ENCODE peak calls at places on chromosomes 12 and 14, in four cellular contexts. K is SK-N-SH, B is K562, M is HepG2. C is an unnamed sample.

GRCh38 chr12:104596128-104596799 is 139.5 kb downstream of the CHST11 start:
- DNase-seq in B (no peak), K (no peak), M (no peak), C (no peak)

GRCh38 chr14:39988939-39989338 is 556.7 kb upstream of the FBXO33 start:
- DNase-seq in B (no peak), K (no peak), M (peak; percentile 64), C (no peak)

GRCh38 chr14:69291891-69292586 is 32.1 kb downstream of the GALNT16 start:
- DNase-seq in B (no peak), M (no peak), K (no peak), C (no peak)

GRCh38 chr12:71032933-71033332 is 112.4 kb upstream of the PTPRR start:
- DNase-seq in K (no peak), B (no peak), M (no peak), C (no peak)

GRCh38 chr12:119864591-119864990 is 12.5 kb downstream of the CIT start:
- DNase-seq in M (no peak), K (no peak), B (no peak), C (no peak)

GRCh38 chr12:57514720-57515467 is 5.4 kb downstream of the DDIT3 start:
- DNase-seq in B (no peak), M (no peak), K (no peak), C (no peak)

GRCh38 chr12:105910030-105910429 is 228.7 kb downstream of the NUAK1 start:
- DNase-seq in K (no peak), M (no peak), B (no peak), C (no peak)

GRCh38 chr12:104665296-104665695 is 208.5 kb downstream of the CHST11 start:
- DNase-seq in K (no peak), B (no peak), M (no peak), C (no peak)

GRCh38 chr12:87923361-87923760 is 105.8 kb downstream of the C12orf50 start:
- DNase-seq in K (no peak), B (no peak), M (no peak), C (no peak)

GRCh38 chr14:103518416-103519042 is 4.1 kb downstream of the CKB start:
- DNase-seq in K (peak; percentile 92), B (peak; percentile 69), M (peak; percentile 51), C (peak; percentile 89)

GRCh38 chr14:71538949-71539659 is 393.1 kb upstream of the RGS6 start:
- DNase-seq in M (no peak), B (no peak), K (no peak), C (no peak)

GRCh38 chr14:94403312-94403711 is 14.9 kb upstream of the SERPINA1 start:
- DNase-seq in B (no peak), K (no peak), M (peak; percentile 70), C (no peak)

GRCh38 chr12:116319316-116319715 is 41.8 kb upstream of the MED13L start:
- DNase-seq in B (no peak), K (no peak), M (no peak), C (no peak)

GRCh38 chr12:114933428-114934160 is 249.6 kb upstream of the TBX3 start:
- DNase-seq in M (peak; percentile 46), K (peak; percentile 6), B (no peak), C (no peak)

GRCh38 chr12:27979145-27979544 is 6.6 kb upstream of the PTHLH start:
- DNase-seq in K (peak; percentile 44), B (no peak), M (no peak), C (no peak)

GRCh38 chr12:65634061-65634460 is 190.2 kb upstream of the HMGA2 start:
- DNase-seq in B (no peak), M (no peak), K (no peak), C (no peak)

GRCh38 chr12:63276537-63277365 is 125.8 kb upstream of the AVPR1A start:
- DNase-seq in M (peak; percentile 44), K (peak; percentile 5), B (peak; percentile 12), C (peak; percentile 76)

GRCh38 chr12:13210022-13210539 is 13.6 kb downstream of the EMP1 start:
- DNase-seq in M (no peak), B (no peak), K (peak; percentile 30), C (no peak)

GRCh38 chr12:67663121-67663520 is 14.6 kb downstream of the DYRK2 start:
- DNase-seq in K (no peak), B (no peak), M (no peak), C (no peak)

GRCh38 chr12:129145381-129145780 is 292.1 kb downstream of the GLT1D1 start:
- DNase-seq in B (no peak), M (no peak), K (no peak), C (no peak)

GRCh38 chr12:124568431-124569374 is 1.3 kb upstream of the NCOR2 start:
- DNase-seq in M (no peak), K (peak; percentile 78), B (no peak), C (peak; percentile 44)

GRCh38 chr12:45907955-45908354 is 82.4 kb downstream of the SCAF11 start:
- DNase-seq in B (no peak), M (no peak), K (no peak), C (no peak)

GRCh38 chr12:48816148-48816854 is 2.0 kb upstream of the CACNB3 start:
- DNase-seq in B (no peak), M (no peak), K (no peak), C (no peak)

GRCh38 chr12:97169922-97170321 is 262.9 kb downstream of the NEDD1 start:
- DNase-seq in K (peak; percentile 8), B (no peak), M (no peak), C (no peak)

GRCh38 chr12:5505751-5506150 is 73.8 kb downstream of the NTF3 start:
- DNase-seq in K (no peak), M (no peak), B (no peak), C (no peak)

GRCh38 chr12:124831590-124831989 is 32.1 kb downstream of the SCARB1 start:
- DNase-seq in M (no peak), K (no peak), B (no peak), C (no peak)

GRCh38 chr12:90366286-90366685 is 588.7 kb downstream of the CCER1 start:
- DNase-seq in M (no peak), B (no peak), K (no peak), C (no peak)

GRCh38 chr14:50027797-50028196 is 88.6 kb downstream of the VCPKMT start:
- DNase-seq in M (no peak), B (no peak), K (no peak), C (no peak)

GRCh38 chr14:99475179-99475578 is 5.5 kb downstream of the SETD3 start:
- DNase-seq in M (no peak), B (no peak), K (no peak), C (no peak)

DNA sequence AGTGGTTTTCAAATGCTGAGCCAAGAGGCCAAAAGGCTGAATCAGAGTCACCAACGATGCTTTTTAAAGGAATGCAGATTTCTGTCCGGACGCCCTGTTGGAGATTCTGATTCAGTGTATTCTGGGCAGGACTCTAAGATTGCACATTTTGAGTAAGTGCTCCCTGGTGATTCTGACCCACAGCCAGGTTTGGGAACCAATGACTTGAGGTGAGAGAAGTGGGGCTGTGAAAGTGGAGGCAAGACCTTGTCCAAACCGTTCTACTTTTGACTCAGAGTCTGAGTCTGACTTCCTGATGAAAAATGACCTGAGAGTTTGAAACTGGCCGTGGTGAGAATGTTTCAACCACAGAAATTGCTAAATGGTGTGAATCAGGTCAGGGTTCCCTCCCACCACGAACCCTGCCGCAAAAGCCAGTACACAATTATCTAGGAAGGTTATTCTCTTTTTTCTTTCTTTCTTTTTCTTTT is 90.2 kb downstream of the NTN4 start:
- DNase-seq in K (no peak), B (no peak), M (no peak), C (no peak)
- TF ChIP-seq FOXJ3 in K (no peak), B (no peak), M (no peak), C (no peak)

DNA sequence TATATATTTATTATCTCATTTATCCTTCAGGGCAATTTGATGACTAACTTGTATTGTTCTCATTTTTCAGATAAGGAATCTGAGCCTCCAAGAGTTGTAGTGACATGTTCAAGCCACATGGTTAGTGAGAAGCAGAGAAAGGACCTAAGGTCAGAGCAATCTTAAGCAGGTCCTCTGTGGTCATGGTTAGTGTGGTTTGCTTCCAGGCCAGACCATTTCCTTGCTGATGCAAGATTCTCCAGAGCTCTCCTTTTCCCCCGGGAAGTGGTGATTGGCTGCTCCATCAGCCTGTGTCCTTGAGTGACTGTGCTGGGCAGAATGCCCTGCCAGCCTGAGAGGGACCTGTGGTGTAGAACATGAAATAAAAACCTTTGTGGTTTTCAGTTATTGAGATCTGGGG is 141.3 kb downstream of the KTN1 start:
- DNase-seq in B (no peak), M (no peak), K (no peak), C (no peak)
- TF ChIP-seq FOXJ3 in B (no peak), M (no peak), K (no peak), C (no peak)

DNA sequence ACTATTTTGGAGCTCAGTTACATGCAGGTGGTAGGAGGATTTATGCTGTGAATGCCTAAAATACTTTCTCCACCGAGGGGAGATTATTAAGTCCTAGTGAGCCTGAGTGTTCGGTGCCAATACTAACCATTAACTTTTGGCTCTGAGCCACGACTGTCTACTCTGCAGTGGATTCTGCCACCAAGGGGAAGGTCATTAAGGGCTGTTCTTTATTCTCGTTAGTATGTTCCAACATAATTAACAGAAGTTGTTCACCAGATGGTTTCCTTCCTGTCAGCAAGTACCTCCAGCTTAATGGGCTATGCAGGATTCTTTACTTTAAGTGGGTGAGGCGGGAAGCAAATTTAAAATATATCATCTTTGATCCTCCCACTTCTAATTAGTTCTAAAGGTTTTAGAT is 326.3 kb downstream of the BMP4 start:
- DNase-seq in K (peak; percentile 3), M (no peak), B (no peak), C (no peak)
- TF ChIP-seq FOXJ3 in K (no peak), M (no peak), B (no peak), C (no peak)

DNA sequence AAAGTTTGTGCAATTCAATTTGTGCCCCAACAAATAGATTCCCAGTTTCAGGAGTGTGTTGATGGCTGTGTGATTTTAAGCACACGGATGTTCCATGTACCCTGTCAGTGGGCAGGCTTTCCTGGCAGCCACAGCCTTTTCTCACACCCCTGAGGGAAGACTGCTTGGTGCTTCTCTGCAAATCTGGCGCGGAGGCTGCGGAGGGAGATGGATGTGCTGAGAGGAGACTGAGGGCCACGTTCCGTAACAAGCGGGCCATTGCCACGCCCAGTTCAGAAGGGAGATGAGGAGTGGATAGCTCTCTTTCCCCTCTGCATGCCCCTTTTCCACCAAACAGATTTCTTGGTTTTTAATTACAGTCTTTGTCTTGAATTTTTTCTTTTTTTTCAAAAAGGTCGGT is 89.1 kb downstream of the BEGAIN start:
- DNase-seq in M (no peak), K (no peak), B (no peak), C (no peak)
- TF ChIP-seq FOXJ3 in M (no peak), K (no peak), B (no peak), C (no peak)

GRCh38 chr14:80946797-80947196 is 5.3 kb upstream of the CEP128 start:
- DNase-seq in M (no peak), B (no peak), K (no peak), C (no peak)

GRCh38 chr14:80948291-80948690 is 6.8 kb upstream of the CEP128 start:
- DNase-seq in K (no peak), M (no peak), B (no peak), C (no peak)

GRCh38 chr14:80944861-80945617 is 3.5 kb upstream of the CEP128 start:
- DNase-seq in K (no peak), B (no peak), M (no peak), C (no peak)

GRCh38 chr14:80942158-80942738 is 710 bp upstream of the CEP128 start:
- DNase-seq in K (no peak), M (no peak), B (no peak), C (no peak)

DNA sequence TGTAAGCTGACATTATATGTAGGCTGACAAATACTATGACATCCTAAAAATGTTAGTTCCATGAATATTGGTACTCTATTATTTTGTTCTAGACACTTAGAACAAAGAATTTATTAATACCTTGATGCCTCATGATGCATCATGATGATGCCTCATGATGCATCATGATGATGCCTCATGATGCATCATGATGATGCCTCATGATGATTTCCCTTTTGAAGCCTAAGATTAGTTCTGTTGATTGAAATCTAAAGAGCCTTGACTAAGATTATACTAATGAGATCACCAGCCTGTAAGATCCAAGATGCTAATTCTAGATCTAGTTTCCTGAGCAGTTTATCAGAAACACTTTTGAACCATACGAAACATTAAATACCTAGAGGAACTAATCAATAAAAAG is 4.6 kb upstream of the CEP128 start:
- DNase-seq in K (no peak), B (no peak), M (no peak), C (no peak)
- TF ChIP-seq FOXJ3 in K (no peak), B (no peak), M (no peak), C (no peak)